ENCODE peak calls at places on chromosomes 11 and 22, in nine cellular contexts. S is PC-3, C is NCI-H524, E is LHCN-M2, I is iPS-NIHi11, T is NCI-H2081 treated with DMSO at 0.1 percent for 48 hours, F is HTR-8/SVneo, B is fibroblast of mammary gland, U is heart right ventricle. D is an unnamed sample.

GRCh38 chr22:46661221-46661851 is 41.1 kb downstream of the GRAMD4 start:
- DNase-seq in S (peak), C (peak), E (peak), I (no peak), T (peak), F (peak), B (peak), U (no peak), D (peak)

GRCh38 chr11:10529279-10529678 is 11.7 kb downstream of the RNF141 start:
- DNase-seq in S (no peak), C (no peak), E (no peak), I (no peak), T (no peak), F (no peak), B (no peak), U (no peak), D (no peak)

GRCh38 chr11:66293777-66294625 is 2.3 kb downstream of the TMEM151A start:
- DNase-seq in S (no peak), C (no peak), E (no peak), I (no peak), T (no peak), F (no peak), B (no peak), U (no peak), D (no peak)

GRCh38 chr11:85826096-85826855 is 15.3 kb upstream of the SYTL2 start:
- DNase-seq in S (peak), C (peak), E (peak), I (peak), T (no peak), F (no peak), B (peak), U (peak), D (no peak)

GRCh38 chr11:128625766-128626165 is 38.4 kb upstream of the ETS1 start:
- DNase-seq in S (no peak), C (no peak), E (no peak), I (no peak), T (no peak), F (no peak), B (no peak), U (no peak), D (no peak)

GRCh38 chr22:29265929-29266328 is 1.9 kb downstream of the RHBDD3 start:
- DNase-seq in S (no peak), C (peak), E (no peak), I (no peak), T (no peak), F (no peak), B (peak), U (no peak), D (no peak)

GRCh38 chr11:27621440-27622161 is 78.7 kb downstream of the BDNF start:
- DNase-seq in S (peak), C (no peak), E (peak), I (no peak), T (no peak), F (no peak), B (peak), U (no peak), D (no peak)

GRCh38 chr22:33105501-33105911 is 47.3 kb upstream of the SYN3 start:
- DNase-seq in S (no peak), C (no peak), E (no peak), I (no peak), T (no peak), F (no peak), B (peak), U (no peak), D (no peak)

GRCh38 chr11:134223066-134223465 is 701 bp downstream of the NCAPD3 start:
- DNase-seq in S (peak), C (no peak), E (peak), I (no peak), T (no peak), F (no peak), B (no peak), U (no peak), D (no peak)

GRCh38 chr11:45216901-45217300 is 69.2 kb downstream of the SYT13 start:
- DNase-seq in S (no peak), C (no peak), E (no peak), I (no peak), T (no peak), F (no peak), B (no peak), U (no peak), D (no peak)

GRCh38 chr11:104556606-104557301 is 341.5 kb downstream of the CASP12 start:
- DNase-seq in S (no peak), C (no peak), E (no peak), I (no peak), T (no peak), F (no peak), B (no peak), U (no peak), D (no peak)

GRCh38 chr11:134727636-134728035 is 315.6 kb upstream of the B3GAT1 start:
- DNase-seq in S (no peak), C (peak), E (no peak), I (no peak), T (no peak), F (no peak), B (no peak), U (no peak), D (no peak)

GRCh38 chr11:113644605-113645004 is 61.5 kb downstream of the TMPRSS5 start:
- DNase-seq in S (no peak), C (no peak), E (no peak), I (no peak), T (no peak), F (no peak), B (no peak), U (no peak), D (no peak)

GRCh38 chr11:16883179-16883578 is 131.0 kb downstream of the PLEKHA7 start:
- DNase-seq in S (peak), C (peak), E (peak), I (no peak), T (no peak), F (peak), B (no peak), U (peak), D (no peak)

GRCh38 chr11:2169626-2170570 is 1.7 kb downstream of the TH start:
- DNase-seq in S (no peak), C (peak), E (no peak), I (no peak), T (no peak), F (no peak), B (no peak), U (no peak), D (no peak)

GRCh38 chr11:42766191-42766590 is 545.6 kb upstream of the API5 start:
- DNase-seq in S (no peak), C (no peak), E (no peak), I (no peak), T (no peak), F (no peak), B (no peak), U (no peak), D (no peak)

GRCh38 chr11:110921742-110922200 is 209.5 kb upstream of the ARHGAP20 start:
- DNase-seq in S (no peak), C (no peak), E (no peak), I (peak), T (no peak), F (no peak), B (peak), U (no peak), D (no peak)

GRCh38 chr11:3836903-3837302 is 3.9 kb downstream of the RHOG start:
- DNase-seq in S (no peak), C (no peak), E (no peak), I (no peak), T (no peak), F (no peak), B (no peak), U (peak), D (no peak)

GRCh38 chr11:63769044-63769718 is 606 bp upstream of the ZFTA start:
- DNase-seq in S (peak), C (peak), E (peak), I (peak), T (no peak), F (peak), B (peak), U (peak), D (no peak)

GRCh38 chr22:46462726-46463371 is 74.6 kb downstream of the CELSR1 start:
- DNase-seq in S (peak), C (no peak), E (peak), I (no peak), T (no peak), F (peak), B (peak), U (no peak), D (peak)

GRCh38 chr22:27475548-27475897 is 326.0 kb downstream of the MN1 start:
- DNase-seq in S (peak), C (no peak), E (no peak), I (no peak), T (no peak), F (no peak), B (no peak), U (no peak), D (no peak)